ENCODE peak calls at places on chromosomes 16 and 17, in six cellular contexts. B, W, D, L, I and S are unnamed samples. For H3K9me3, the result is how much of the 10 kb centered on the place peaks cover.

GRCh38 chr16:82748026-82748425 is 121.3 kb downstream of the CDH13 start:
- ATAC-seq in B (no peak), L (no peak), I (no peak), D (peak), W (no peak), S (no peak)

GRCh38 chr17:49403514-49404289 is 11.0 kb downstream of the PHB1 start:
- ATAC-seq in W (peak), D (no peak), B (no peak), L (no peak), I (no peak), S (no peak)

GRCh38 chr17:29677139-29677834 is 54.6 kb upstream of the CORO6 start:
- ATAC-seq in L (peak), D (peak), I (no peak), W (no peak), B (no peak), S (peak)

GRCh38 chr16:11308493-11309283 is 27.6 kb upstream of the PRM1 start:
- ATAC-seq in I (no peak), W (no peak), B (peak), L (no peak), D (no peak), S (no peak)

GRCh38 chr17:75503976-75504346 is 11.4 kb downstream of the CASKIN2 start:
- ATAC-seq in D (no peak), I (no peak), L (no peak), B (no peak), W (peak), S (no peak)

GRCh38 chr17:62626719-62627218 is 701 bp upstream of the MRC2 start:
- ATAC-seq in D (peak), W (no peak), I (no peak), L (peak), B (no peak), S (peak)

GRCh38 chr16:11629071-11630030 is 38.9 kb upstream of the SNN start:
- ATAC-seq in W (peak), L (peak), I (peak), D (peak), B (peak), S (peak)

GRCh38 chr17:2101448-2102257 is 46.8 kb downstream of the HIC1 start:
- ATAC-seq in D (peak), W (peak), L (no peak), B (peak), I (peak), S (no peak)

GRCh38 chr17:21678451-21679081 is 13.8 kb upstream of the KCNJ18 start:
- ATAC-seq in L (no peak), D (no peak), I (no peak), W (no peak), B (no peak), S (no peak)

GRCh38 chr17:52395308-52395707 is 236.8 kb upstream of the CA10 start:
- ATAC-seq in I (no peak), D (no peak), B (no peak), L (no peak), W (no peak), S (no peak)

GRCh38 chr16:7086842-7087616 is 245.6 kb upstream of the RBFOX1 start:
- ATAC-seq in D (peak), I (no peak), L (no peak), W (no peak), B (no peak), S (no peak)

GRCh38 chr16:24289301-24289700 is 33.2 kb downstream of the CACNG3 start:
- ATAC-seq in I (no peak), B (no peak), L (no peak), D (no peak), W (no peak), S (no peak)

GRCh38 chr16:743794-744500 is 3.1 kb upstream of the CIAO3 start:
- ATAC-seq in B (no peak), D (no peak), L (no peak), I (no peak), W (no peak), S (no peak)

GRCh38 chr17:17426184-17426583 is 50.6 kb upstream of the MED9 start:
- ATAC-seq in D (no peak), L (no peak), B (no peak), I (no peak), W (no peak), S (no peak)
- H3K9me3 ChIP-seq in D (under half), L (under half), B (under half), I (under half), W (under half), S (under half)

DNA sequence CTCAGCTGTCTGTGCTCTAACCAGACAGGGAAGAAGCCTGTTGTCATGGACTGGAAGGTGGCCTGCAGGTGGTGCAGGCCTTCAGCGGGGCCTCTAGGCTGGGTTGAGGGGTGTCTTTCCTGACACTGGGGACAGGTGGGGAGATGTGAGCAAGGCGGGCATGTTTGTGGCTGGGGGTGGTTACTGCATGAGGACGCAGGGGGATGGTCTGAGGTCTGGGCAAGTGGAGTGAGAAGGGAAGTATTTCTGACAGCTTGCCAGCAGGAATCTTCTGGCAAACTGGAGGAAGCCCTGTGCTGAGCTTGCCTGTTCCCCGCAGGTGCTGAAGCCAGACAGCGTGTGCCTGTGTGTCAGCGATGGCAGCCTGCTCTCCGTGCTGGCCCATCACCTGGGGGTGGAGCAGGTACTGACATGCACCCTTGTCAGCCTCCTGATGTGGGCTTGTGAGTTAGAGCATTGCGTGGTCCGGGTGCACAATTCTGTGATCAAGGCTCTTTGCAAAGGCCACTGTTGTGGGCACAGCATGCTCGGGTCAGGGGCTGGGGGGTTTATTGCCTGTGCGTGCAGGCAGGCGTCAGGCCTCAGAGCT is 36.2 kb downstream of the PRMT7 start:
- ATAC-seq in I (no peak), D (peak), L (no peak), B (no peak), W (no peak), S (no peak)
- TF ChIP-seq CTCF in I (no peak), D (no peak), L (no peak), B (no peak), W (no peak), S (no peak)

GRCh38 chr17:39058524-39058923 is 91.3 kb upstream of the FBXO47 start:
- ATAC-seq in I (no peak), W (no peak), L (no peak), B (no peak), D (no peak), S (no peak)
- H3K9me3 ChIP-seq in I (under half), W (under half), L (under half), B (under half), D (under half), S (under half)

GRCh38 chr16:48113471-48113870 is 42.3 kb downstream of the ABCC12 start:
- ATAC-seq in W (no peak), D (no peak), I (no peak), B (no peak), L (no peak), S (no peak)
- TF ChIP-seq CTCF in W (no peak), D (no peak), I (no peak), B (peak), L (no peak), S (no peak)

DNA sequence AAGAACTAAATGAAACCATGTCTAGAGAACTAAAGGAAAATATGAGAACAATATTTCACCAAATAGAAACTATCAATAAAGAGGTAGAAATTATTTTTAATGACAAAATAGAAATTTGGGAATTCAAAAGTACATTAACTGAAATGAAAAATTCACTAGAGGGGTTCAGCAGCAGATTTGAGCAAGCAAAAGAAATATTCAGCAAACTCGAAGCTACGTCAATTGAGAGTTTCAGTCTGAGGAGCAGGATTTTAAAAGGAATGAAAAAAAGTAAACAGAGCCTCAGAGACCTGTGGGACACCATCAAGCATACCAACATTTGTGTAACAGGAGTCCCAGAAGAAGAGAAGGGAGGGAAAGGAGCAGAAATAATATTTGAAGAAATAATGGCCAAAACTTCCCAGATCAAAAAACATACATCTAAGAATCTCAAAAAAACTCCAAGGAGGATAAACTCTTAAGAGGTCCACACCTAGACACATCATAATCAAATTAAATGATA is 38.3 kb downstream of the ZFP90 start:
- ATAC-seq in L (no peak), W (no peak), D (no peak), B (no peak), I (no peak), S (no peak)
- H3K9me3 ChIP-seq in L (half or more), W (under half), D (half or more), B (under half), I (half or more), S (under half)

DNA sequence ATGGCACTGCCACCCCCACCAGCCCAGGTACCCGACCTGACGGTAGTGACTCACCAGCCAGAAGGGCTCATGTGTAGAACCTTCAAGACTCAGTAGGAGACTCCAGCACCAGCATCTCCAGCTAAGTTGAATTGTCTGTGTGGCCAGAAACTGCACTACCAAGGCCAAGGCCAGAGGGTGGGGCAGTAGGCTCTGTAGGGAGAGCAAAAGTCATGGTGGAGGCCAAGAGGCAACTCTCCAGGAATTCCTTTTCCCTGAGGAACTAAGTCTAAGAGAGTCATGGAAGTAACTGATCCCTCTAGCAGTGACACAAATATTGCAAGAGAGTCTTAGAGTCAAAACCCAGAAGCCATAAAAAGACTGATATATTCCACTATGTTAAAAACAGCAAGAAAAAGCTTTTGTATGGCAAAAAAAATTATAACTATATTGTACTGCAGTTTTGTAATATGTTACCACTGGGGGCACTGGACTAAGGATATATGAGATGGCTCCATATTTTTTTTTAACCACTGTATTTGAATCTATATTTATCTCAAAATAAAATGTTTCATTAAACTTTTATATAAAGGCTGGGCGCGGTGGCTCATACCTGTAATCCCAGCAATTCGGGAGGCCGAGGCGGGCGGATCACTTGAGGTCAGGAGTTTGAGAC is 30.2 kb upstream of the GUCY2D start:
- ATAC-seq in L (no peak), W (no peak), I (no peak), D (peak), B (no peak), S (no peak)
- TF ChIP-seq CTCF in L (no peak), W (no peak), I (no peak), D (no peak), B (no peak), S (no peak)